ENCODE peak calls at places on chromosome 5, in five cellular contexts. W, C, A, R and Q are unnamed samples.

GRCh38 chr5:40841068-40841805 is at the start of gene CARD6:
- DNase-seq in C (no peak), A (no peak), W (peak; percentile 63), R (no peak), Q (no peak)

GRCh38 chr5:1415626-1416360 is 29.4 kb downstream of the SLC6A3 start:
- DNase-seq in A (no peak), C (peak; percentile 8), W (no peak), R (no peak), Q (peak; percentile 57)

GRCh38 chr5:57394421-57395210 is 88.0 kb downstream of the ACTBL2 start:
- DNase-seq in C (no peak), A (no peak), W (no peak), R (no peak), Q (no peak)

GRCh38 chr5:117242028-117242427 is 667.4 kb upstream of the SEMA6A start:
- DNase-seq in W (no peak), R (no peak), C (no peak), A (no peak), Q (no peak)

GRCh38 chr5:16931334-16932110 is 4.6 kb downstream of the MYO10 start:
- DNase-seq in A (no peak), W (peak; percentile 79), C (no peak), R (no peak), Q (no peak)

GRCh38 chr5:90169078-90169477 is 240.5 kb downstream of the CETN3 start:
- DNase-seq in A (no peak), W (no peak), R (no peak), C (no peak), Q (no peak)

GRCh38 chr5:95564450-95564849 is 9.5 kb downstream of the ARSK start:
- DNase-seq in C (no peak), A (no peak), R (no peak), W (no peak), Q (no peak)

GRCh38 chr5:16585028-16585667 is 31.6 kb downstream of the RETREG1 start:
- DNase-seq in W (peak; percentile 72), A (no peak), R (no peak), C (no peak), Q (no peak)

GRCh38 chr5:115381911-115382662 is 85.6 kb upstream of the CCDC112 start:
- DNase-seq in A (no peak), W (no peak), C (no peak), R (no peak), Q (no peak)

GRCh38 chr5:115384587-115385375 is 88.3 kb upstream of the CCDC112 start:
- DNase-seq in C (no peak), W (no peak), A (no peak), R (no peak), Q (no peak)

GRCh38 chr5:115386657-115387056 is 90.2 kb upstream of the CCDC112 start:
- DNase-seq in C (no peak), W (no peak), R (no peak), A (no peak), Q (no peak)

GRCh38 chr5:115379622-115380344 is 83.3 kb upstream of the CCDC112 start:
- DNase-seq in A (no peak), C (no peak), R (no peak), W (peak; percentile 88), Q (no peak)

DNA sequence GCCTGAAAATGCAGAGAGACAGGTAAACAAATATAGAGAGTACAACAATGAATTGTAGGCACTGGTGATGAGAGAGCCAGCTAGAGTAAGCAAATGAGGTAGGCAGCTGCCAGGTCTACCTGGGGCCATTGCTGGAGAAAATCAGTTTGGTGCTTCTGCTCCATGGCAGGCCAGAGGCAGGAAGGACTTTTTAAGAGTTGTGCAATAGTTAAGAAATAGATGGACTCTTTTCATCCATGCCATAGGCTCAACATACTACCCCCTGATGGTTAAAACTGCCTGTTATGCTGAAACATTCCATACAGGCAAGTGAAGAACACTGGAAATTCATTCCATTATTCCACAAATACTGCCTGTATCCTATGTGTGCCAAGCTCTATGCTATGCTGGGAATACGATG is 86.5 kb upstream of the CCDC112 start:
- DNase-seq in A (no peak), R (no peak), W (no peak), C (no peak), Q (no peak)
- H3K4me1 ChIP-seq in A (no peaks in the 10 kb centered on the region), R (peaks cover under 1% of the 10 kb centered on the region), W (peaks cover under 1% of the 10 kb centered on the region), C (peaks cover 25% of the 10 kb centered on the region), Q (no peaks in the 10 kb centered on the region)

GRCh38 chr5:140882591-140882899 is 621 bp downstream of the PCDHA13 start:
- DNase-seq in C (no peak), W (no peak), A (no peak), R (no peak), Q (no peak)
- H3K9me3 ChIP-seq in C (peaks cover under 1% of the 10 kb centered on the region), W (no peaks in the 10 kb centered on the region), A (peaks cover 6% of the 10 kb centered on the region), R (peaks cover 17% of the 10 kb centered on the region), Q (peaks cover 25% of the 10 kb centered on the region)

DNA sequence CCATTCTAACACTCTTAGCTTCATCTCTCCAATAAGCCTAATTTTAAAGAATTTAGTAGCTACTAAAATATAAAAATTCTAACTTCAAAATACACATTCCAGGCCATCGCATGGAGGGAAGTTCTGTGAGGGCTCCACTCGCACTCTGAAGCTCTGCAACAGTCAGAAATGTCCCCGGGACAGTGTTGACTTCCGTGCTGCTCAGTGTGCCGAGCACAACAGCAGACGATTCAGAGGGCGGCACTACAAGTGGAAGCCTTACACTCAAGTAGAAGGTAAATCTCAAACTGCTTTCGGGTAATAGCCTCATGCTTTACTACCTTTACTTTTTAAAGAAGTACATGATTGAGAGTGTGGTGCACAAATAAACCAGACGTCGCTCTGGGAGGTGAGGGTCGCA is 94.8 kb downstream of the ADAMTS16 start:
- DNase-seq in A (no peak), R (no peak), W (no peak), C (no peak), Q (no peak)
- H3K4me1 ChIP-seq in A (no peaks in the 10 kb centered on the region), R (no peaks in the 10 kb centered on the region), W (no peaks in the 10 kb centered on the region), C (peaks cover 4% of the 10 kb centered on the region), Q (no peaks in the 10 kb centered on the region)

DNA sequence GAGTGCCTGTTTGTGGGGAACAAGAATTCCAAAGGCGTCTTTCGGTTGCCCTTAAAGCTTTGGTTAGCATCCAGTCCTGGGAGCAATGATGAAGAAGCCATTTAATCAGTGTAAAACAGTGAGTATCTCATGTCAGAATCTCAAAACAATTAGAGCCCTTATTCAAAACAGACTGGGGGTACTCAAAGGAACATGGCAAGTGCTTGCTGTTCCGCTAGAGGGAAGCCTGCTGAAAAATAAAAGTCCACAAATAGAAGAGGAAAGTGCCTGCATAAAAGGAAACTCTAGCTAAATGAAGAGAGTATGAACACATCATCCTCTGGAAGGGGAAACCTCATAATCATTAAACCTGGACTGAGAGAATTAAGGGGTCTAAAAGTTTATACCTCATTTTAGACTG is 26.4 kb downstream of the FBXL7 start:
- DNase-seq in C (no peak), W (no peak), R (no peak), A (no peak), Q (no peak)
- H3K9me3 ChIP-seq in C (no peaks in the 10 kb centered on the region), W (no peaks in the 10 kb centered on the region), R (no peaks in the 10 kb centered on the region), A (no peaks in the 10 kb centered on the region), Q (no peaks in the 10 kb centered on the region)